ENCODE peak calls at places on chromosomes 4 and X, in eight cellular contexts. Z, A, N, R, M, Q, K and S are unnamed samples.
A peak's percentile ranks its signal among the peaks of the same experiment; 100 is the strongest.

GRCh38 chr4:66000500-66001117 is 330.3 kb upstream of the EPHA5 start:
- DNase-seq in Z (no peak), A (no peak), N (no peak), R (no peak), M (no peak), Q (no peak), K (no peak), S (no peak)

GRCh38 chr4:78945638-78946179 is 6.5 kb upstream of the PAQR3 start:
- DNase-seq in Z (no peak), A (no peak), N (no peak), R (no peak), M (no peak), Q (no peak), K (no peak), S (no peak)

GRCh38 chr4:149531861-149532260 is 283.8 kb downstream of the IQCM start:
- DNase-seq in Z (peak; percentile 21), A (no peak), N (no peak), R (no peak), M (peak; percentile 87), Q (no peak), K (no peak), S (no peak)

GRCh38 chr4:21952549-21952948 is 4.0 kb upstream of the KCNIP4 start:
- DNase-seq in Z (no peak), A (no peak), N (no peak), R (no peak), M (no peak), Q (no peak), K (no peak), S (no peak)

GRCh38 chr4:61984260-61984909 is 784.3 kb downstream of the ADGRL3 start:
- DNase-seq in Z (no peak), A (no peak), N (no peak), R (no peak), M (no peak), Q (no peak), K (no peak), S (no peak)

GRCh38 chr4:8157944-8158709 is 486 bp downstream of the ABLIM2 start:
- DNase-seq in Z (no peak), A (no peak), N (no peak), R (no peak), M (no peak), Q (no peak), K (no peak), S (no peak)

GRCh38 chrX:38107028-38107427 is 100.7 kb downstream of the SYTL5 start:
- DNase-seq in Z (peak; percentile 26), A (no peak), N (no peak), R (no peak), M (no peak), Q (no peak), K (no peak), S (no peak)

GRCh38 chr4:40003986-40004385 is 26.3 kb upstream of the PDS5A start:
- DNase-seq in Z (no peak), A (no peak), N (no peak), R (peak; percentile 26), M (peak; percentile 51), Q (no peak), K (no peak), S (no peak)

GRCh38 chrX:97616883-97617510 is 733.3 kb downstream of the RPA4 start:
- DNase-seq in Z (peak; percentile 44), A (no peak), N (no peak), R (no peak), M (peak; percentile 59), Q (no peak), K (no peak), S (no peak)

GRCh38 chr4:153792893-153793227 is 4.0 kb upstream of the SFRP2 start:
- DNase-seq in Z (no peak), A (no peak), N (no peak), R (no peak), M (no peak), Q (no peak), K (no peak), S (no peak)

GRCh38 chr4:168528131-168528949 is 31.5 kb downstream of the PALLD start:
- DNase-seq in Z (no peak), A (no peak), N (no peak), R (no peak), M (no peak), Q (no peak), K (no peak), S (no peak)

GRCh38 chrX:45322820-45323219 is 122.1 kb upstream of the DIPK2B start:
- DNase-seq in Z (no peak), A (no peak), N (peak; percentile 27), R (no peak), M (peak; percentile 39), Q (no peak), K (no peak), S (no peak)

GRCh38 chr4:80235451-80235850 is 31.0 kb upstream of the FGF5 start:
- DNase-seq in Z (no peak), A (no peak), N (peak; percentile 36), R (no peak), M (peak; percentile 54), Q (no peak), K (no peak), S (no peak)

GRCh38 chrX:23749129-23749528 is 6.1 kb upstream of the ACOT9 start:
- DNase-seq in Z (no peak), A (no peak), N (no peak), R (no peak), M (no peak), Q (no peak), K (no peak), S (no peak)

GRCh38 chr4:1568855-1569460 is 115.2 kb downstream of the FAM53A start:
- DNase-seq in Z (no peak), A (no peak), N (no peak), R (no peak), M (no peak), Q (peak; percentile 35), K (no peak), S (no peak)

GRCh38 chr4:65645185-65645584 is 25.1 kb downstream of the EPHA5 start:
- DNase-seq in Z (no peak), A (no peak), N (no peak), R (no peak), M (no peak), Q (no peak), K (no peak), S (no peak)

GRCh38 chr4:139619644-139620043 is 46.0 kb upstream of the MGST2 start:
- DNase-seq in Z (peak; percentile 54), A (no peak), N (no peak), R (peak; percentile 44), M (peak; percentile 17), Q (no peak), K (no peak), S (no peak)

GRCh38 chr4:41572414-41572986 is 34.5 kb downstream of the LIMCH1 start:
- DNase-seq in Z (no peak), A (no peak), N (no peak), R (no peak), M (no peak), Q (no peak), K (no peak), S (no peak)
- H3K4me3 ChIP-seq in Z (no peak overlapping the region), A (peak overlapping the region; percentile 24), N (no peak overlapping the region), R (no peak overlapping the region), M (no peak overlapping the region), Q (no peak overlapping the region), K (no peak overlapping the region), S (no peak overlapping the region)

GRCh38 chr4:15001248-15001824 is 945 bp upstream of the CPEB2 start:
- DNase-seq in Z (peak; percentile 83), A (peak; percentile 79), N (no peak), R (peak; percentile 80), M (peak; percentile 96), Q (peak; percentile 84), K (peak; percentile 66), S (peak; percentile 86)
- TF ChIP-seq CTCF in Z (peak; percentile 22), A (no peak), N (no peak), R (peak; percentile 46), M (no peak), Q (no peak), K (no peak), S (no peak)

DNA sequence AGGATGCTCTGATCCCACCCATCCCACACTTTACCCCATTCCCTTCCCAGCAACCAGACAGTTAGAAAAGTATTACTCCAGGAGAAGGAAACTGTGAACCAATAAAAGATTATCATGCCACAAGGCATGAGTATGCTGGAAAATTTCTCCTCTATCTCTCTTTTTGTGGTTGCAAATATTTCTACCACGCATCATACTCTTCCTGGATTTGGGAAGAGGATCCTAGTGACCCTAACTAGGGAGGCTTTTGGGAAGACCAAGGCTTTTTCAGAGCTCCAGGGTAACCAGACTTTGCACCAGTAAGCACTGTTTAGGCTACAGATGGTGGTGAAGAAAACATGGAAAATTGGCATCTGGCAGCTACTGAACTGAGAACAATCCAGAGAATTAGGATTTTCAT is 257.6 kb upstream of the CLNK start:
- DNase-seq in Z (no peak), A (no peak), N (no peak), R (no peak), M (no peak), Q (no peak), K (no peak), S (no peak)
- H3K9me3 ChIP-seq in Z (no peaks in the 10 kb centered on the region), A (peaks cover 8% of the 10 kb centered on the region), N (no peaks in the 10 kb centered on the region), R (no peaks in the 10 kb centered on the region), M (no peaks in the 10 kb centered on the region), Q (no peaks in the 10 kb centered on the region), K (peaks cover 3% of the 10 kb centered on the region), S (no peaks in the 10 kb centered on the region)

DNA sequence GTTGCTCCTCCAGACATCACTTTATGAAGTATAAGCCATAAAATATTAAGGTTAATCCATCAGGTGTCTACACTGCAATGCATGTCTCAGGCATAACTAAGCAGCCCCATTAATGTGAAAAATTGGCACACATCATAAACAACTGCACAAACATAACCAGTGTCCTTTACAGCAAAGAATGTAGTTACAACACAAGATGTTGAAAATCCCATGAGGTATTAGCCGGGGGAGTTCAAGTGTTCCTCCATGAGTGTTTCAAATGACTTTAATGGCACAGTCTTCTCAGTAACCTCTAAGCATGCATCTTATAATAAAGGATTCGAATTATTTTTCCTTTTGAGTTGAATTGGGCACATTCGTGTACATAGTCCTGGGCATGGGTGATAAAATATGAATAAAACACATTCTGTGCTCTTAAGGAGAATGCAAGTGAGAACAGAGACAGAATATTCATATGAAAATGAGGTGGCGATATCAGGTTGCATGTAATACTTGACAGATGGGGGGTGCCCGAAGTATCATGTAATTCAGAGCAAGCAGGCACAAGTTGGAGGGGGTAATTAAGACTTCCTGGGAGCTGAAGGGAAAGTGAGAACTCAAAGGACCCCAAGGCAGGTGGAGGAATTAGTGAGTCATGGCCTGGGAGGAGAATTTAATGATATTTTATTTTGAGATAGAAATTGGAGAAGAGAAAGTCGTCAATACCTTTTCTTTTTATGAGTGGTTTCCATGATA is 18.2 kb upstream of the VCX2 start:
- DNase-seq in Z (no peak), A (no peak), N (no peak), R (no peak), M (no peak), Q (no peak), K (no peak), S (no peak)
- H3K4me3 ChIP-seq in Z (no peak overlapping the region), A (no peak overlapping the region), N (no peak overlapping the region), R (no peak overlapping the region), M (no peak overlapping the region), Q (no peak overlapping the region), K (no peak overlapping the region), S (no peak overlapping the region)